ENCODE peak calls at places on chromosomes 13 and 19, in nine cellular contexts. I, M, K, Z, G, F, D, O and Y are unnamed samples.

GRCh38 chr19:4375620-4376228 is 24.6 kb downstream of the SH3GL1 start:
- DNase-seq in I (peak; percentile 69), M (no peak), K (no peak), Z (peak; percentile 62), G (peak; percentile 60), F (peak; percentile 87), D (no peak), O (peak; percentile 64), Y (peak; percentile 85)

GRCh38 chr19:3481241-3482090 is 1.1 kb upstream of the SMIM24 start:
- DNase-seq in I (no peak), M (no peak), K (no peak), Z (no peak), G (no peak), F (no peak), D (no peak), O (no peak), Y (no peak)

GRCh38 chr13:110571897-110572777 is 10.6 kb upstream of the RAB20 start:
- DNase-seq in I (no peak), M (no peak), K (no peak), Z (no peak), G (no peak), F (no peak), D (no peak), O (no peak), Y (no peak)

GRCh38 chr19:51055866-51056265 is 9.0 kb downstream of the KLK13 start:
- DNase-seq in I (no peak), M (peak; percentile 53), K (no peak), Z (no peak), G (peak; percentile 68), F (peak; percentile 11), D (no peak), O (no peak), Y (no peak)

GRCh38 chr13:100673376-100673830 is 1.2 kb downstream of the TMTC4 start:
- DNase-seq in I (no peak), M (no peak), K (no peak), Z (no peak), G (no peak), F (no peak), D (no peak), O (peak; percentile 52), Y (no peak)

GRCh38 chr19:22532388-22533310 is 101.5 kb upstream of the ZNF492 start:
- DNase-seq in I (no peak), M (no peak), K (no peak), Z (no peak), G (no peak), F (no peak), D (no peak), O (no peak), Y (no peak)

GRCh38 chr13:113916330-113916815 is 52.5 kb upstream of the GAS6 start:
- DNase-seq in I (no peak), M (peak; percentile 82), K (no peak), Z (no peak), G (no peak), F (peak; percentile 81), D (no peak), O (no peak), Y (no peak)

GRCh38 chr13:112777637-112778406 is 88.0 kb downstream of the ATP11A start:
- DNase-seq in I (no peak), M (no peak), K (no peak), Z (no peak), G (peak; percentile 2), F (no peak), D (no peak), O (no peak), Y (no peak)

GRCh38 chr13:41603917-41604316 is 146.6 kb downstream of the RGCC start:
- DNase-seq in I (peak; percentile 61), M (peak; percentile 89), K (peak; percentile 29), Z (peak; percentile 69), G (peak; percentile 92), F (peak; percentile 76), D (no peak), O (no peak), Y (peak; percentile 66)

GRCh38 chr13:63501702-63502101 is 2086.1 kb upstream of the PCDH20 start:
- DNase-seq in I (peak; percentile 49), M (no peak), K (no peak), Z (no peak), G (no peak), F (no peak), D (no peak), O (no peak), Y (peak; percentile 60)

GRCh38 chr19:49327878-49328544 is 3.0 kb upstream of the SLC6A16 start:
- DNase-seq in I (no peak), M (no peak), K (peak; percentile 19), Z (peak; percentile 34), G (peak; percentile 58), F (peak; percentile 67), D (peak; percentile 58), O (peak; percentile 85), Y (peak; percentile 10)

GRCh38 chr13:39051157-39051556 is 12.9 kb downstream of the NHLRC3 start:
- DNase-seq in I (peak; percentile 24), M (peak; percentile 22), K (peak; percentile 24), Z (peak; percentile 57), G (peak; percentile 52), F (peak; percentile 69), D (no peak), O (peak; percentile 46), Y (peak; percentile 65)

GRCh38 chr19:2969104-2969504 is 8.3 kb upstream of the TLE6 start:
- DNase-seq in I (no peak), M (no peak), K (no peak), Z (peak; percentile 78), G (no peak), F (peak; percentile 44), D (no peak), O (no peak), Y (peak; percentile 11)

GRCh38 chr13:49681837-49682236 is 9.4 kb downstream of the EBPL start:
- DNase-seq in I (peak; percentile 57), M (peak; percentile 63), K (no peak), Z (no peak), G (peak; percentile 64), F (peak; percentile 39), D (no peak), O (no peak), Y (peak; percentile 15)

GRCh38 chr19:55383279-55383788 is 758 bp downstream of the TMEM238 start:
- DNase-seq in I (no peak), M (peak; percentile 17), K (no peak), Z (no peak), G (no peak), F (no peak), D (no peak), O (peak; percentile 62), Y (no peak)

GRCh38 chr19:18446811-18447359 is 9.0 kb upstream of the ISYNA1 start:
- DNase-seq in I (no peak), M (no peak), K (no peak), Z (no peak), G (no peak), F (no peak), D (no peak), O (no peak), Y (no peak)
- H2AFZ ChIP-seq in I (no peak overlapping the region), M (no peak overlapping the region), K (no peak overlapping the region), Z (no peak overlapping the region), G (no peak overlapping the region), F (no peak overlapping the region), D (no peak overlapping the region), O (no peak overlapping the region), Y (no peak overlapping the region)

DNA sequence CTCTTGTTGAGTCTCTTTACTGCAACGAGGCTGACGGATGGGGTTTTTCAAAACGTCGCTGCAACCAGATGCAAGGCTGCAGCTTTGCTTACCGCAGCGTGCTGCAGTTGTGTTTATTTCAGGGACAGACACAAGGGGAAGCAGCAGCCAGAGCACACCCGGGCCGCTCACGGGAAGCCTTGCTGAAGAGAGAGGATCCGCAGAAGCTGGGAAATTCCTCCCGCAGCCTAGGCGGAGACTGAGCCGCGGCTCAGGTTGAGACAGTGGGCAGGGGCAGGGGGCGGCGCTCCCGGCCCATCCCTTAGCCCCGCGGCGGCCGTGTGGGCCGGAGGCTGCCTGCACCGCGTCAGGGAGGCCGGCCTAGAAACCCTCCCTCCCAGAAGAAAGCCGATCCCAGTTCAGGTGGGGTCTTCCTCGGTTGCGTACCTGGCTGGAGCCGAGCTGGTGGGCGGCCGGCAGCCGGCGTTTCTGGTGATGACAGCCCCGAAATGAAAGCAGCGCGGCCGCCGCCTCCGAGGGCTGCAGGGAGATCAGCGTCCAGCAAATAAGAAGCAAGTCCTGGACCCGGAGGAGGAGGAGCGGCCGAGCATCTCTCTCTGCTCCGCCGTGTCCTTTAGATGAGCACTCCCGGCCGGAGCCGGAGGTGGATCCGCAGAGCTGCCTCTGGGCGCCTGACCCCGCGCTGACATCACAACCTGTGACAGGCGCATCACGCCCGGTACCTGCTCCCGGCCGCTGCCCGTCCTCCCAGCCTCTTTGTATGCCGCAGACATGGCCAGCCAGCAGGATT is at the start of gene FRY:
- DNase-seq in I (peak; percentile 48), M (peak; percentile 70), K (peak; percentile 15), Z (peak; percentile 55), G (peak; percentile 62), F (peak; percentile 78), D (peak; percentile 60), O (peak; percentile 94), Y (peak; percentile 56)
- TF ChIP-seq EZH2 in I (no peak), M (no peak), K (no peak), Z (no peak), G (no peak), F (no peak), D (no peak), O (no peak), Y (no peak)

GRCh38 chr13:67506407-67506806 is 276.3 kb upstream of the PCDH9 start:
- DNase-seq in I (no peak), M (no peak), K (no peak), Z (no peak), G (no peak), F (no peak), D (no peak), O (no peak), Y (no peak)

DNA sequence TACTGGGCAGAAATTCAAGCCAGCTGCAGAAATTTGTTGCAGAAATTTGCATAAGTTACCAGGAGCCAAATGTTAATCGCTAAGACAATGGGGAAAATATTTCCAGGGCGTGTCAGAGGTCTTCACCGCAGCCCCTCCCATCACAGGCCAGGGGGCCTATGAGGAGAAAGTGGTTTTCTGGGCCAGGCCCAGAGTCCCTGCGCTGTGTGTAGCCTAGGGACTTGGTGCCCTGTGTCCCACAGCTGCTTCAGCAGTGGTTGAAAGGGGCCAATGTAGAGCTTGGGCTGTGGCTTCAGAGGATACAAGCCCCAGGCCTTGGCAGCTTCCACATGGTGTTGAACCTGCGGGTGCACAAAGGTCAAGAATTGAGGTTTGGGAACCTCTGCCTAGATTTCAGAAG is 278.9 kb upstream of the PCDH9 start:
- DNase-seq in I (peak; percentile 11), M (no peak), K (no peak), Z (no peak), G (no peak), F (no peak), D (no peak), O (no peak), Y (peak; percentile 35)
- H2AFZ ChIP-seq in I (no peak overlapping the region), M (no peak overlapping the region), K (no peak overlapping the region), Z (no peak overlapping the region), G (no peak overlapping the region), F (no peak overlapping the region), D (no peak overlapping the region), O (peak overlapping the region; percentile 67), Y (no peak overlapping the region)

DNA sequence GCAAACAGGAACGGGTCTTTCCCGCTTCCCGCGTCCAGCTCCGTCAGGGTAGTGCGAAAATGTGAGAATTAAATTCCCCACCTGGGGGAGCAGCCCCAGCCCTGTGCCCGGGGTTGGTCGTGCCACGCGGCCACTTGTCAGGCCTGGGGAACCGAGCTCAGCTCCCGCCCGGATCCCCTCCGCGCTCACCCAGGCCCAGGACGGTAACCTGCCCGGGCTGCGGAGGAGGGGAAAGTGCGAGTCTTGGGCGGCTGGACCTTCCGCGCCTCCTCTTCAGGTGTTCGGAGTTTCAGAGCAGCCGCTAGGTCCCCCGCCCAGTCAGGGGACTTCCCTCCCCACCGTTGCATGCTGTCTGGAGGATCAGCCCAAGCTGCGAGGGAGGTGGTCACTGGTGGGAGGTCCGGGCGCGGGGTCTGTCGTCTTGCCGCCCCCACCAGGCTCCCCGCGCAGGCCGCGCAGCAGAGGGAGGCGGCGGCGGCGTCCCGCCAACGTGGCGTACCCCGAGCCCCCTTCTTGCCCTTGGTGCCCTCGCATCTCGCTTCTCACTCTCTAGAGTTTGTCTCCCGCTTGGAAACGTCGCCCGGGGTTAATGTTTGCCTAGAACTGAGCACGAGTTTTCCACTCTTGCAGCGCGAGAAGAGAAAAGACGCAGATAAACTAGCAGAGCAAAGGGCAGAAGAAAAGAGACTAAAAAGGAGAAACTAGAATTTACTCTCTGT is 8.1 kb downstream of the URAD start:
- DNase-seq in I (no peak), M (no peak), K (no peak), Z (no peak), G (no peak), F (no peak), D (no peak), O (peak; percentile 62), Y (no peak)
- TF ChIP-seq EZH2 in I (peak; percentile 87), M (peak; percentile 14), K (no peak), Z (peak; percentile 60), G (no peak), F (no peak), D (no peak), O (peak; percentile 98), Y (peak; percentile 24)